ENCODE peak calls at places on chromosomes 16 and 17, in four cellular contexts. I is cardiac muscle cell, O is fibroblast of lung, Q is body of pancreas. C is an unnamed sample. For H3K4me1, the result is how much of the 10 kb centered on the place peaks cover.

GRCh38 chr17:77433385-77434135 is 292.8 kb downstream of the SEC14L1 start:
- DNase-seq in O (peak), I (peak), Q (no peak), C (peak)

GRCh38 chr16:74605746-74606520 is 981 bp downstream of the GLG1 start:
- DNase-seq in Q (no peak), O (peak), I (no peak), C (no peak)

GRCh38 chr16:56295739-56296527 is 104.6 kb downstream of the GNAO1 start:
- DNase-seq in O (no peak), Q (no peak), I (peak), C (no peak)

GRCh38 chr17:39935896-39936295 is 8.4 kb downstream of the LRRC3C start:
- DNase-seq in O (no peak), I (no peak), Q (no peak), C (peak)

GRCh38 chr17:77129568-77130301 is 11.0 kb upstream of the SEC14L1 start:
- DNase-seq in O (no peak), Q (no peak), I (no peak), C (peak)

GRCh38 chr17:81589612-81590011 is 37.5 kb upstream of the FAAP100 start:
- DNase-seq in I (no peak), O (no peak), Q (no peak), C (no peak)

GRCh38 chr17:55285340-55286301 is 20.9 kb downstream of the HLF start:
- DNase-seq in O (peak), Q (peak), I (peak), C (no peak)

GRCh38 chr17:31740611-31741082 is 118.4 kb downstream of the COPRS start:
- DNase-seq in Q (no peak), I (no peak), O (peak), C (no peak)

GRCh38 chr17:80138856-80139426 is 8.0 kb downstream of the EIF4A3 start:
- DNase-seq in Q (no peak), I (no peak), O (no peak), C (no peak)

GRCh38 chr17:73600103-73600871 is 44.0 kb downstream of the SDK2 start:
- DNase-seq in O (no peak), Q (no peak), I (peak), C (peak)

GRCh38 chr16:631808-632358 is 1.1 kb downstream of the WFIKKN1 start:
- DNase-seq in I (no peak), Q (no peak), O (no peak), C (no peak)

GRCh38 chr17:77645441-77646430 is 312.8 kb upstream of the TNRC6C start:
- DNase-seq in Q (no peak), I (no peak), O (peak), C (peak)

GRCh38 chr17:60729854-60730253 is 52.2 kb downstream of the BCAS3 start:
- DNase-seq in O (peak), I (no peak), Q (no peak), C (no peak)

DNA sequence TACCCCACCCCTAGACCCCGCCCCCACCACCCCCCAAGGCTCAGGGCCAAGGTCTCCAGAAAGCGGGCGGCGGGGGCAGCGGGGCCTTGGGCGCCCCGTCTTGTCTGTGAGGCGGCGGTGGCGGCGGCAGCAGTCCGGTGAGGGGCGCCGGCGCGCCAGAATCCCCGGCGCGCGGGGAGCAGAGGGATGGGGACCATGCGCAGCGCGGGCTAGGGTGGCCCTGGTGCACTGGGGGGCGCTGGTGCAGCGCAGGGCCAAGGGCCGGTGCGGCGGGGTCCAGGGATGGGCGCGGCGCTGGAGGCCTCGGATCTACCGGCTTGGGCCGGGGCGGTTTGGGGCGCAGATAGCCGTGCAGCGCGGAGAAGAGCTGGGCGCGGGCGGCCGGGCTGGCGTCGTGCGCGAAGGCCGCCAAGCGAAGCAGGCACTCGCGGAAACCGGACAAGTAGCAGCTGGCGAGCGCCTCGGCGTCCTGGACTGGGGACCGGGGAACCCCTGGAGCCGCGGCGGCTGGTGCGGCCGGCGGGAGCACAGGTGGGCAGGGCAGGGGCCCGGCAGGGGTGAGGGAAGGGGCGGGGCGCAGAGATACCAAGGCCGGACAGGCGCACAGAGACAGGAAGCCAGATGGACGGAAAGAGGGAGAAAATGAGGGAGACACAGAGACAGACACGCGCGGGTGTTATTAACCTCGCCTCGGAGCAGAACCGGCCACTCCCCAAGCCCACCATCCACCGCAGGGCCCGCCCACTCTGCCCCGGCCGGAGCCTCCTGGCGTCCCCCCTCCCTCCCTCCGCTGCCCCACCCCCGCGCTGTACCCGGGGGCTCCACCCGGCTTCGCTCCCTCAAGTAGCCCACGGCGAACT is 2.1 kb downstream of the HES7 start:
- DNase-seq in I (peak), O (peak), Q (no peak), C (peak)
- H3K4me1 ChIP-seq in I (under half), O (under half), Q (half or more), C (under half)

GRCh38 chr17:68142595-68142994 is 105.2 kb upstream of the AMZ2 start:
- DNase-seq in I (no peak), O (no peak), Q (no peak), C (no peak)
- H3K4me1 ChIP-seq in I (under half), O (under half), Q (under half), C (under half)

DNA sequence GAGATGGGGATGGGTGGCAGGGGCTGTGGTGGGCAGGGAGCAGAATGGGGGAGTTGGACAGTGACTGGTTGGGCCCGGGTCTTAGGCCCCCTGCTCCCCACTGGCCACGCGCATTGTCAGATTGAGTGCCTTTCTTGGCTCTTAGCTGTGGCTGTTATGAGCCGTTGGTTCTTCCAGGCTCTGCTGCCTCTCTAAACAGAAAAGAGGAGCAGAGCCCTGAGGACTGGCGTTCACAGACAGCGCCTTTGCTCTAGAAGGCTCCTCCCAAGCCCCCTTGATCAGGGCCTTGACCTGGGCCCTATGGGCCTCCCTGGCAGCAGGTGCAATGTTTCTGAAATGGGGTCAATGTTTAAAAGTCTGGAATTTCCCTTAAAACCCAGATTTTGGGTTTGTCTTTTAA is 14.8 kb upstream of the NUDT16L1 start:
- DNase-seq in I (no peak), O (no peak), Q (no peak), C (no peak)
- H3K4me1 ChIP-seq in I (under half), O (under half), Q (under half), C (under half)

DNA sequence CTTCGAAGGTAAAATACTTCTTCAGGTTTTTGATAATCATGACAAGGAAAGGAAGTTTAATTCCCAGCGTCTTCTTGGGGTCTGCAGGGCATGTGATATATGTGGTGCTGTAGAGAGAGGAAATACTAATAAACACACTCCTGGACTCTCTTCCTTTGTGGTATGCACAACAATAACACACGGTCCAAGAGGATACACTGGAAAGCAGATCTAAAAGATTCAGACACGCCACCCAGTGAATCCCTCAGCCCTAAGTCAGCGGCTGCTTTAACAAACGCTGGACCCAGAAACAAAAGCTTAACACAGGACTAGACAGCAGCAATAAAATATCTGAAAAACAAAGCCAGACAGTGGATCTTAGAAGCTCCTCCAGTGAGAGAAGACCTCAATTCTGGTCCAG is 13.1 kb downstream of the CFAP20 start:
- DNase-seq in Q (no peak), O (no peak), I (no peak), C (no peak)
- H3K4me1 ChIP-seq in Q (under half), O (under half), I (under half), C (under half)

GRCh38 chr17:63704259-63704576 is 4.3 kb upstream of the LIMD2 start:
- DNase-seq in Q (no peak), I (no peak), O (no peak), C (no peak)
- H3K4me1 ChIP-seq in Q (under half), I (under half), O (under half), C (under half)

GRCh38 chr17:82881900-82882714 is 42.3 kb upstream of the ZNF750 start:
- DNase-seq in I (no peak), O (peak), Q (peak), C (no peak)
- H3K4me1 ChIP-seq in I (under half), O (under half), Q (under half), C (under half)

DNA sequence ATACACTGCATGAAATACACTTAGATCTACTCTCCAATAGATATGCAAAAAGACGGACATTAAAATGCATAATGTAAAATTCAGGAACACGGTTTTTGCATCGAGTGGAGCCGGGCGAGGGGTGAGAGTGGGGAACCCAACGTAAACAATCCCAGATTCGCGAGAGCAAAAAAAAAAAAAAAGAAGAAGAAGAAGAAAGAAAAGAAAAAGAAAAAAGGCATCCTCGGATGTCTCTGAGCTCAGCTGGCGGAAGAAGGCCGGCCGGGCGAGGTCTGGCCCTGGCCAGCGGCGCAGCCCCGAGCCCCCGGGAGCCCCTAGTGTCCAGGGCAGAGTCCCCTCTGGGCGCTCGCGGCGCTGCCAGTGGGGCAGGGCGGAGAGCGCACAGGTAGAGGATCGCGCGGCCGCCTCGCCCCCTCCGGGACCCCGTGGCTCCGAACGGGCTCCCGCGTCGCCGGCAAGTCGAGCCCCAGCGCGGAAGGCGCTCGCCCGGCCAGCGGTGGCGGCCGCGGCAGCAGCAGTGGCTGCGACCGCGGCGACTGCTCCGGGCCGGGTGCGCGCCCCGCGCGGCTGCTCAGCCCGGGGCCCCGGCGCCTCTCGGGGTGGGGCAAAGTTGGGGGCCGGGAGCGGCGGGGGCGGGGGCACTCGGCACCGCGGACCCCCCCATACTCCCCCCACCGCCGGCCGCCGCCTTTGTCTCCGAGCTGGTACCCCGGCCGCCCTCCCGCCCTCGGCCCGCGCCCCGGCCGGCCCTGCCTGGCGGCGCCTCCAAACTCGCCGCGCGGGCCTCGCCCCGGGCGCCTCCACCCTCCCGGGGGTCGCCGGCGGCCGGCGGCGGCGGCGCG is 9.7 kb upstream of the ZFHX3 start:
- DNase-seq in O (no peak), I (peak), Q (no peak), C (peak)
- H3K4me1 ChIP-seq in O (under half), I (under half), Q (under half), C (under half)

DNA sequence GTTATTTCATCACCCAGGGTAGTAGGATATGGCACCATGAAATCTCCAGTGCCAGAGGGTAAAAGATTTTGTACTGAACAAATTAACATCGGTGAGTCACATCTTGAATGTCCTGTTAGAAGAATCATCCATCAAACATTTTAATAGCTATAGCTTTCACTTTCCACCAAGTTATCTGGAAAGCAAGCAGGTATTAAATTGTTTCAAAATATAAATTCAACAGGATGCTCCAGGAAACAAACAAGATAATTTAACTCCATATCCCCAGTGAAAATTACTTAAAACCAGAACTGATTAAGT is 2.4 kb downstream of the VEZF1 start:
- DNase-seq in O (peak), I (no peak), Q (no peak), C (no peak)
- H3K4me1 ChIP-seq in O (under half), I (under half), Q (half or more), C (under half)

GRCh38 chr16:1817276-1817589 is 9.4 kb downstream of the HAGH start:
- DNase-seq in O (no peak), I (no peak), Q (no peak), C (no peak)
- H3K4me1 ChIP-seq in O (under half), I (under half), Q (under half), C (under half)